ENCODE peak calls at places on chromosomes 13 and 19, in five cellular contexts. One of them, this sample, is unnamed.

GRCh38 chr13:23979361-23980159 is 82.3 kb upstream of the C1QTNF9B start:
- DNase-seq in GM12878: no peak
- DNase-seq in IMR-90: peak
- DNase-seq in HepG2: peak
- DNase-seq in K562: no peak
- DNase-seq in this sample: peak

GRCh38 chr19:8506402-8506957 is 4.0 kb upstream of the PRAM1 start:
- DNase-seq in GM12878: no peak
- DNase-seq in K562: peak
- DNase-seq in HepG2: no peak
- DNase-seq in IMR-90: no peak
- DNase-seq in this sample: no peak

GRCh38 chr13:97224544-97225324 is 2.6 kb downstream of the MBNL2 start:
- DNase-seq in GM12878: no peak
- DNase-seq in IMR-90: peak
- DNase-seq in HepG2: peak
- DNase-seq in K562: peak
- DNase-seq in this sample: no peak

GRCh38 chr19:42120276-42121010 is 11.8 kb downstream of the POU2F2 start:
- DNase-seq in GM12878: no peak
- DNase-seq in K562: no peak
- DNase-seq in HepG2: no peak
- DNase-seq in IMR-90: no peak
- DNase-seq in this sample: no peak

GRCh38 chr13:75430618-75431209 is 51.3 kb downstream of the TBC1D4 start:
- DNase-seq in IMR-90: no peak
- DNase-seq in GM12878: no peak
- DNase-seq in HepG2: no peak
- DNase-seq in K562: no peak
- DNase-seq in this sample: no peak

GRCh38 chr19:46133101-46133627 is 8.7 kb upstream of the IGFL3 start:
- DNase-seq in K562: no peak
- DNase-seq in GM12878: peak
- DNase-seq in HepG2: peak
- DNase-seq in IMR-90: peak
- DNase-seq in this sample: no peak

GRCh38 chr13:29969286-29969685 is 118.9 kb upstream of the UBL3 start:
- DNase-seq in IMR-90: peak
- DNase-seq in K562: no peak
- DNase-seq in GM12878: no peak
- DNase-seq in HepG2: no peak
- DNase-seq in this sample: no peak

GRCh38 chr13:27961227-27962085 is 7.7 kb downstream of the CDX2 start:
- DNase-seq in IMR-90: no peak
- DNase-seq in K562: no peak
- DNase-seq in GM12878: no peak
- DNase-seq in HepG2: peak
- DNase-seq in this sample: peak

GRCh38 chr19:16462757-16463250 is 9.0 kb downstream of the EPS15L1 start:
- DNase-seq in HepG2: no peak
- DNase-seq in GM12878: no peak
- DNase-seq in K562: no peak
- DNase-seq in IMR-90: peak
- DNase-seq in this sample: no peak

GRCh38 chr19:46784262-46785053 is 3.9 kb downstream of the SLC1A5 start:
- DNase-seq in K562: peak
- DNase-seq in HepG2: peak
- DNase-seq in GM12878: peak
- DNase-seq in IMR-90: peak
- DNase-seq in this sample: peak

GRCh38 chr13:31880849-31881494 is 141.6 kb downstream of the RXFP2 start:
- DNase-seq in K562: no peak
- DNase-seq in HepG2: no peak
- DNase-seq in GM12878: no peak
- DNase-seq in IMR-90: no peak
- DNase-seq in this sample: no peak

GRCh38 chr19:1935484-1936208 is 5.3 kb upstream of the CSNK1G2 start:
- DNase-seq in HepG2: peak
- DNase-seq in K562: no peak
- DNase-seq in IMR-90: peak
- DNase-seq in GM12878: no peak
- DNase-seq in this sample: no peak

GRCh38 chr13:107642841-107643240 is 572.5 kb downstream of the LIG4 start:
- DNase-seq in IMR-90: peak
- DNase-seq in GM12878: no peak
- DNase-seq in HepG2: no peak
- DNase-seq in K562: no peak
- DNase-seq in this sample: no peak

GRCh38 chr19:33316521-33317284 is 14.4 kb upstream of the CEBPA start:
- DNase-seq in IMR-90: no peak
- DNase-seq in K562: no peak
- DNase-seq in GM12878: no peak
- DNase-seq in HepG2: peak
- DNase-seq in this sample: no peak

DNA sequence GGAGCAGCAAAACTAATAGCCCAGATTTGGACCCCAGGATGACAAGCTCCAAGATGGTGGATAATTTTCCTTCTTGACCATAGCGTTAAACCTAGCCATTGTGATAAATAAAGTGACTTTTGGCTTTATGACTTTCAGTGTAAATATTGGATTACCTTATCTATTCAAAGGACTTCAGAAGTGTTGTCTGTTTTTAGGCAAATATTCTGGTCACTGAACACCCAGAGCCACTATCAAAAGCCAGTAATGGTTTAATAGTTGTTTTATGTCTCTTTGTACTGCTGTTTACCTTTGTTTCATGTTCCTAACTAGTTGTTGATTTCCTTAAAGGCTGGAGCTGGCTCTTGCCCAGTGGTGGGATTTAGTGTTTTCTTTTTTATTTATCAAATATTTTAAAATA is 81.6 kb downstream of the FGF9 start:
- DNase-seq in K562: no peak
- DNase-seq in GM12878: no peak
- DNase-seq in IMR-90: no peak
- DNase-seq in HepG2: no peak
- DNase-seq in this sample: no peak
- TF ChIP-seq MXI1 in K562: no peak
- TF ChIP-seq MXI1 in GM12878: no peak
- TF ChIP-seq MXI1 in IMR-90: no peak
- TF ChIP-seq MXI1 in HepG2: no peak
- TF ChIP-seq MXI1 in this sample: no peak

GRCh38 chr19:40144947-40145748 is 46.1 kb upstream of the MAP3K10 start:
- DNase-seq in HepG2: no peak
- DNase-seq in IMR-90: no peak
- DNase-seq in GM12878: no peak
- DNase-seq in K562: no peak
- DNase-seq in this sample: no peak

GRCh38 chr19:40144151-40144550 is 47.1 kb upstream of the MAP3K10 start:
- DNase-seq in HepG2: no peak
- DNase-seq in GM12878: no peak
- DNase-seq in K562: no peak
- DNase-seq in IMR-90: no peak
- DNase-seq in this sample: no peak

GRCh38 chr19:40141546-40141945 is 49.7 kb upstream of the MAP3K10 start:
- DNase-seq in HepG2: no peak
- DNase-seq in K562: no peak
- DNase-seq in GM12878: no peak
- DNase-seq in IMR-90: no peak
- DNase-seq in this sample: no peak

GRCh38 chr19:40147338-40147692 is 43.9 kb upstream of the MAP3K10 start:
- DNase-seq in IMR-90: no peak
- DNase-seq in K562: no peak
- DNase-seq in HepG2: no peak
- DNase-seq in GM12878: no peak
- DNase-seq in this sample: no peak

DNA sequence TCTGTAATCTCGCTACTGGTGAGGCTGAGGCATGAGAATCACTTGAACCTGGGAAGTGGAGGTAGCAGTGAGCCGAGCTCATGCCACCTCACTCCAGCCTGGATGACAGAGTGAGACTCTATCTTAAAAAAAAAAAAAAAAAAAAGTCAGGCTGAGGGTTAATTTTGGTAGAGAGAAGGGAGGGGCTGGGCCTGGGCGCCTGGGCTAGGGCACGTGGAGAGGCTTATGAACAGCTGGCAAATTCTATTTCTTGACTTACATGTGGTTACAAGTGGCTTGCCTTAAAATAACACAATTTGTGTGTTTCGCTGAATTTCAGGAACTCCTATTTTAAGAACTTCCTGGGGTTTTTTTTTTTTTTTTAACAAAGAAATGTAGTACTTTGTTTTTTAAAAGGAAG is 47.6 kb upstream of the MAP3K10 start:
- DNase-seq in GM12878: no peak
- DNase-seq in K562: no peak
- DNase-seq in IMR-90: no peak
- DNase-seq in HepG2: no peak
- DNase-seq in this sample: no peak
- TF ChIP-seq MXI1 in GM12878: peak
- TF ChIP-seq MXI1 in K562: no peak
- TF ChIP-seq MXI1 in IMR-90: no peak
- TF ChIP-seq MXI1 in HepG2: no peak
- TF ChIP-seq MXI1 in this sample: no peak

DNA sequence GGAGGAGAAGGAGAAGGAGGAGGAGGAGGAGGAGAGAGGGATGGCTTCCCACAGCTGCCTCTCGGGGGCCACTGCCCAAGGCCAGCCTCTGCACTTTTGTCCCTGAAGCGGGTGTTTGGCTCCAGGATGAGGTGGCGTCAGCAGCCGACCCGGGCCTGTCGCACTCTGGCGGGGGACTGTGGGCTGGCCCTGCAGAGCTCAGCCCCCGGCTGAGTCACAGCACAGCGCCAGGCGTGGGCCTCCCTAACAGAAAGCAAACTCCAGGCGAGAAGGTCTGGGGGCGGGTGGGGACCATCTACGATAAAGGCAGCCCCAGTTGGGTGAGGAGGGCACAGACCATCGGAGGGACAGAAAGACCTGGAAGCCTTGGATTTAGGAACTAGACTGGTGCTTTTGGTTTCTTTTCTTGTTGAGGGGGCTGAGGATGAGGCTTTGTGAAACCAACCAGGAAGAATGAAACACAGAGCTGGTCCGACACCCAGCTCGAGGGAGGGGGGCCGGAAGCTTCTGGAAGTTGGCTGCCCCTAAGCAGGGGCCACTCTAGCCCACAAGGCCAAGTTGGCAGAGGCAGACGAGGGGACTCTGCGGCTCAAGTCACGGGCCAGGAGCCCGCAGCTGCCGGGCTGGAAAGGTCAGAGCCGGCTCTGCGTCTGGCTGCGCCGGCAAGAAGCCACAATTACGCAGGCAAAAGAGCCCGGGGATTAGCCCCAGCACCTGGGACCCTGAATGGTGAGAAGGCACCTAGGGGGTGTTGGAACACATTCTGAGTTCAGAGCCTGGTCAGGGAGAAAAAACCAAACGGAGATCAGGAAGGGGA is 18.2 kb downstream of the LSM4 start:
- DNase-seq in K562: peak
- DNase-seq in IMR-90: peak
- DNase-seq in HepG2: peak
- DNase-seq in GM12878: no peak
- DNase-seq in this sample: peak
- TF ChIP-seq MXI1 in K562: no peak
- TF ChIP-seq MXI1 in IMR-90: no peak
- TF ChIP-seq MXI1 in HepG2: peak
- TF ChIP-seq MXI1 in GM12878: peak
- TF ChIP-seq MXI1 in this sample: peak

GRCh38 chr13:41562083-41562482 is 104.7 kb downstream of the RGCC start:
- DNase-seq in HepG2: no peak
- DNase-seq in IMR-90: peak
- DNase-seq in K562: no peak
- DNase-seq in GM12878: no peak
- DNase-seq in this sample: no peak
- TF ChIP-seq MXI1 in HepG2: no peak
- TF ChIP-seq MXI1 in IMR-90: peak
- TF ChIP-seq MXI1 in K562: no peak
- TF ChIP-seq MXI1 in GM12878: no peak
- TF ChIP-seq MXI1 in this sample: no peak

DNA sequence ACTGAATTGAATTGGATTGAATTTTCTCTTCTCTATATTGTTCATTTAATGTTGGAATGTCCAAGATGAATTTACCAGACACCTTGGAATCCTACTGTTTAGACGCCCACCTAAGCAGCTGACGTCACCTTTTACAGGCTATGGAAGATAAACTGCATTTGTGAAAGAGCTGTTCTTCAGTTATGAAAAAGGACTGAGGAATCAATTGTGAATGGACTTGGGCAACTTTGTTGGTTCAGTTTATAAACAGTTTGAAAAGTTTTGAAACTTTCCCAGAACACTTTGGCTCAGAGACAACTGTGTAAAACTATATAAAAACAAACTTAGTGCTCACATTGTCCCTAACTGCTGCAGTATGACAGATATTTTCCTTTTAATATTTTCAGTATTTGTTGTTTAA is 590.8 kb upstream of the SPRY2 start:
- DNase-seq in HepG2: no peak
- DNase-seq in IMR-90: no peak
- DNase-seq in K562: no peak
- DNase-seq in GM12878: no peak
- DNase-seq in this sample: no peak
- TF ChIP-seq MXI1 in HepG2: no peak
- TF ChIP-seq MXI1 in IMR-90: no peak
- TF ChIP-seq MXI1 in K562: no peak
- TF ChIP-seq MXI1 in GM12878: no peak
- TF ChIP-seq MXI1 in this sample: no peak

GRCh38 chr13:42836930-42837329 is 55.5 kb downstream of the FAM216B start:
- DNase-seq in IMR-90: peak
- DNase-seq in K562: no peak
- DNase-seq in HepG2: no peak
- DNase-seq in GM12878: no peak
- DNase-seq in this sample: no peak
- TF ChIP-seq MXI1 in IMR-90: no peak
- TF ChIP-seq MXI1 in K562: no peak
- TF ChIP-seq MXI1 in HepG2: no peak
- TF ChIP-seq MXI1 in GM12878: no peak
- TF ChIP-seq MXI1 in this sample: no peak

GRCh38 chr13:112888238-112889111 is 80.5 kb upstream of the MCF2L start:
- DNase-seq in K562: no peak
- DNase-seq in HepG2: no peak
- DNase-seq in IMR-90: no peak
- DNase-seq in GM12878: no peak
- DNase-seq in this sample: no peak

GRCh38 chr13:112891477-112892401 is 77.3 kb upstream of the MCF2L start:
- DNase-seq in HepG2: no peak
- DNase-seq in IMR-90: no peak
- DNase-seq in GM12878: no peak
- DNase-seq in K562: no peak
- DNase-seq in this sample: no peak

GRCh38 chr13:112887557-112887991 is 81.4 kb upstream of the MCF2L start:
- DNase-seq in IMR-90: no peak
- DNase-seq in GM12878: no peak
- DNase-seq in HepG2: no peak
- DNase-seq in K562: no peak
- DNase-seq in this sample: no peak

GRCh38 chr13:112890316-112891131 is 78.5 kb upstream of the MCF2L start:
- DNase-seq in HepG2: no peak
- DNase-seq in K562: no peak
- DNase-seq in GM12878: no peak
- DNase-seq in IMR-90: no peak
- DNase-seq in this sample: no peak

GRCh38 chr13:112889351-112890290 is 79.4 kb upstream of the MCF2L start:
- DNase-seq in K562: no peak
- DNase-seq in IMR-90: no peak
- DNase-seq in GM12878: no peak
- DNase-seq in HepG2: no peak
- DNase-seq in this sample: no peak
- TF ChIP-seq MXI1 in K562: no peak
- TF ChIP-seq MXI1 in IMR-90: no peak
- TF ChIP-seq MXI1 in GM12878: no peak
- TF ChIP-seq MXI1 in HepG2: no peak
- TF ChIP-seq MXI1 in this sample: no peak

This sample was measured in SK-N-SH.